ENCODE peak calls at places on chromosomes 4 and X, in six cellular contexts. One of them, this sample, is unnamed.

GRCh38 chrX:154458954-154459829 is 1.1 kb downstream of the PLXNA3 start:
- DNase-seq in uterus: no peak
- DNase-seq in A549: no peak
- DNase-seq in body of pancreas: peak
- DNase-seq in prostate gland: peak
- DNase-seq in endothelial cell of umbilical vein: no peak
- DNase-seq in this sample: peak

GRCh38 chr4:6268650-6269399 is 825 bp upstream of the WFS1 start:
- DNase-seq in prostate gland: no peak
- DNase-seq in endothelial cell of umbilical vein: no peak
- DNase-seq in body of pancreas: no peak
- DNase-seq in A549: no peak
- DNase-seq in uterus: no peak
- DNase-seq in this sample: no peak

GRCh38 chr4:138181288-138181687 is 60.9 kb downstream of the SLC7A11 start:
- DNase-seq in endothelial cell of umbilical vein: no peak
- DNase-seq in prostate gland: no peak
- DNase-seq in body of pancreas: no peak
- DNase-seq in uterus: peak
- DNase-seq in A549: no peak
- DNase-seq in this sample: no peak

GRCh38 chr4:43456383-43456782 is 563.9 kb downstream of the GRXCR1 start:
- DNase-seq in prostate gland: no peak
- DNase-seq in uterus: no peak
- DNase-seq in endothelial cell of umbilical vein: peak
- DNase-seq in body of pancreas: no peak
- DNase-seq in A549: no peak
- DNase-seq in this sample: no peak

GRCh38 chr4:18057821-18058533 is 36.4 kb upstream of the LCORL start:
- DNase-seq in endothelial cell of umbilical vein: no peak
- DNase-seq in uterus: no peak
- DNase-seq in A549: no peak
- DNase-seq in body of pancreas: no peak
- DNase-seq in prostate gland: no peak
- DNase-seq in this sample: no peak

GRCh38 chr4:85784947-85785346 is 310.0 kb downstream of the ARHGAP24 start:
- DNase-seq in prostate gland: no peak
- DNase-seq in A549: no peak
- DNase-seq in uterus: no peak
- DNase-seq in endothelial cell of umbilical vein: no peak
- DNase-seq in body of pancreas: no peak
- DNase-seq in this sample: no peak

GRCh38 chrX:124028177-124028576 is 66.7 kb downstream of the STAG2 start:
- DNase-seq in uterus: no peak
- DNase-seq in prostate gland: no peak
- DNase-seq in endothelial cell of umbilical vein: no peak
- DNase-seq in body of pancreas: no peak
- DNase-seq in A549: no peak
- DNase-seq in this sample: no peak

GRCh38 chr4:26028793-26029511 is 114.9 kb downstream of the SMIM20 start:
- DNase-seq in prostate gland: peak
- DNase-seq in uterus: peak
- DNase-seq in body of pancreas: peak
- DNase-seq in A549: no peak
- DNase-seq in endothelial cell of umbilical vein: peak
- DNase-seq in this sample: peak

GRCh38 chr4:16496501-16496900 is 270.2 kb upstream of the TAPT1 start:
- DNase-seq in A549: no peak
- DNase-seq in uterus: no peak
- DNase-seq in endothelial cell of umbilical vein: peak
- DNase-seq in body of pancreas: no peak
- DNase-seq in prostate gland: no peak
- DNase-seq in this sample: no peak

GRCh38 chr4:183905593-183906485 is 732 bp downstream of the STOX2 start:
- DNase-seq in A549: peak
- DNase-seq in endothelial cell of umbilical vein: peak
- DNase-seq in uterus: peak
- DNase-seq in body of pancreas: peak
- DNase-seq in prostate gland: peak
- DNase-seq in this sample: no peak

GRCh38 chr4:91279899-91280298 is 1023.9 kb upstream of the GRID2 start:
- DNase-seq in prostate gland: no peak
- DNase-seq in uterus: no peak
- DNase-seq in endothelial cell of umbilical vein: no peak
- DNase-seq in body of pancreas: no peak
- DNase-seq in A549: no peak
- DNase-seq in this sample: no peak

GRCh38 chrX:132181364-132181763 is 37.9 kb downstream of the RAP2C start:
- DNase-seq in uterus: peak
- DNase-seq in endothelial cell of umbilical vein: no peak
- DNase-seq in A549: no peak
- DNase-seq in body of pancreas: peak
- DNase-seq in prostate gland: peak
- DNase-seq in this sample: no peak

GRCh38 chr4:177308125-177308524 is 1.5 kb upstream of the NEIL3 start:
- DNase-seq in prostate gland: no peak
- DNase-seq in uterus: no peak
- DNase-seq in A549: no peak
- DNase-seq in body of pancreas: no peak
- DNase-seq in endothelial cell of umbilical vein: no peak
- DNase-seq in this sample: no peak

GRCh38 chr4:89837385-89837995 is 529 bp upstream of the SNCA start:
- DNase-seq in body of pancreas: peak
- DNase-seq in A549: peak
- DNase-seq in uterus: no peak
- DNase-seq in prostate gland: peak
- DNase-seq in endothelial cell of umbilical vein: peak
- DNase-seq in this sample: peak

GRCh38 chr4:8278421-8279287 is 9.1 kb downstream of the HTRA3 start:
- DNase-seq in prostate gland: no peak
- DNase-seq in body of pancreas: no peak
- DNase-seq in A549: peak
- DNase-seq in endothelial cell of umbilical vein: peak
- DNase-seq in uterus: peak
- DNase-seq in this sample: no peak

GRCh38 chrX:10649286-10649685 is 28.9 kb upstream of the MID1 start:
- DNase-seq in body of pancreas: no peak
- DNase-seq in uterus: no peak
- DNase-seq in A549: no peak
- DNase-seq in prostate gland: no peak
- DNase-seq in endothelial cell of umbilical vein: no peak
- DNase-seq in this sample: no peak

DNA sequence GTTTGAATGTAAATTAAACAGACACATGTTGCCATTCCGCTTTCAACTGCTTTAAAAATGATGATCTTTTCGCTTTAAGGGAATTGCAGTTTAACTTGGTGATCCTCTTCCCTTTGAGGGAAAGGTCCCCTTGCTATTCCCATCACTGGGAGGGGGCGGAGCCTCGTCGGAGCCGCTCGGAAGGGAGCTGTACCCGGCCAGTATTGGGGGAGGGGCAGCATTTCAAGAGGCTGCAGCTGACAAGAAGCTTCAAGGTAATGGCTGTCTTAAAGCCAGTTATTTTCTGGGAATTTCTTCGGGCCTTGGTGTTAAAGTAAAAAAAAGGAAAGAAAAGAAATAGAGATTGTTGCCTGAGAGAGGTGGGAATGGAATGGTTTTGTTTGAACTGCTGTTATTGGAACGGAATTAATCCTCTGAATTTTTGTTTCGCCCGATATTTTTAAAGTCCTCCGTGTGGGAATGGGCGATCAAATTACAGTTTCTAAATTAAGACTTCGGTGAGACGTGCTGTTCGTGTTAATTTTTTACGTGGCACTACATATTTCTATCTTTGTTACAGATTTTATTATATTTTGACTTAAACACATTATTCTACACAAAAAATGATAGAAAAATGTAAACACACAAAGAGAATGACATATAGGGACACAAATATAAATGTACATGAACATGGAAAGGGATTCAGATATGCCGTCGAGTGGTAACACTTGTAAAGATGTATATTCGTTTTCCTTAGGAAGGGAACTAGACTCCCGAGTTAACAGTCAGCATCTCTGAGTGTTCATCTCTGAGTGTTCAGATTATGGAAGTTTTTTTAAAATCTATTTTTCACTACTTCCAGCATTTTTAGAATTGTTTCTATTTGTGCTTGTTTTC is 9.2 kb downstream of the PWWP3B start:
- DNase-seq in prostate gland: peak
- DNase-seq in endothelial cell of umbilical vein: no peak
- DNase-seq in A549: no peak
- DNase-seq in uterus: peak
- DNase-seq in body of pancreas: peak
- DNase-seq in this sample: no peak
- H3K4me3 ChIP-seq in prostate gland: no peak
- H3K4me3 ChIP-seq in endothelial cell of umbilical vein: no peak
- H3K4me3 ChIP-seq in A549: no peak
- H3K4me3 ChIP-seq in uterus: peak
- H3K4me3 ChIP-seq in body of pancreas: no peak
- H3K4me3 ChIP-seq in this sample: no peak

DNA sequence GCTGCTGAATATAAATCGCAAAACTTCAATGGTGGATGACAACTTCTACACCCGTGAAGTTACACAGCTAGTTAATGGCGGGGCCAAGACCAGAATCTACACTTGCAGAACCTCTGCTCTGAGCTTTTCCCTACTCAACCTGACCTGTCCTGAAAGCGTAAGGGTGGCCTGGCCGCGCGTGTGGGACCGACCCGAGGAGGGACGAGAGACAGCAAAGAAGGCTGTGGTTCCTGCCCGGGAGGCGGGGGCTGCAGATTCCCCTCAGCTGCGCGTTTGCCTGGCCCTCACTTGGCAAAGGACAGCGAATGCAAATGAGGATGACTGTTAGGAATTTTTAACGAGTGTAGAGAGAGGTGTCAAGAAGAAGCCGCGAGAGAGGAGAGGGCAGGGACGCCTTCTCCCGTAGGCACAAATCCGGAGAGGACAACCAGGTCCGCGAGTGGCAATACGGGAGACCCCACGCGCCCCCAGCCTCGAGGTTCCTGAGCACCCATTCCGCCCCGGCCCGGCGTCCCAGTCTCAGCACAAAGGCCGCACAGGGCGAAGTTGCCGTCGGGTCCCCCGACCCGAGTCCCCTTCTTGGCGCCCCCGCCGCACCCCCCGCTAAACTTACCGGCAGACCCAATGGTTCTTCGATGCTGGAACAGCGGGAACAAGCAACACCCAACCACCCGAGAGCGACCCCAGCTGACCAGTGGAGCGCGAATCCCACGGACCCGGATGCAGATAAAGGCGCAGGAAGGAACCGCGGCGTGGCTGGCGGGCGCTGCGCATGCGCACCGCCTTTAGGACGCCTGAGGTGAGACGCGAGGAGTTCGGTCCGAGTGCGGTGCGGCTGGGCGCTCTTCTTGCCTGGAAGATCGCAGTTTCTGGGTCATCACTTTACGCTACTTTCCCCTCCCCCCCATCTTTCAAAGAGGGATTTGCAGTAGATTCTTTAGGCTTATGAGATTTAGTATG is at the start of gene GNPDA2:
- DNase-seq in uterus: peak
- DNase-seq in body of pancreas: peak
- DNase-seq in prostate gland: peak
- DNase-seq in endothelial cell of umbilical vein: peak
- DNase-seq in A549: peak
- DNase-seq in this sample: peak
- TF ChIP-seq POLR2A in uterus: peak
- TF ChIP-seq POLR2A in body of pancreas: peak
- TF ChIP-seq POLR2A in prostate gland: peak
- TF ChIP-seq POLR2A in endothelial cell of umbilical vein: peak
- TF ChIP-seq POLR2A in A549: peak
- TF ChIP-seq POLR2A in this sample: no peak

DNA sequence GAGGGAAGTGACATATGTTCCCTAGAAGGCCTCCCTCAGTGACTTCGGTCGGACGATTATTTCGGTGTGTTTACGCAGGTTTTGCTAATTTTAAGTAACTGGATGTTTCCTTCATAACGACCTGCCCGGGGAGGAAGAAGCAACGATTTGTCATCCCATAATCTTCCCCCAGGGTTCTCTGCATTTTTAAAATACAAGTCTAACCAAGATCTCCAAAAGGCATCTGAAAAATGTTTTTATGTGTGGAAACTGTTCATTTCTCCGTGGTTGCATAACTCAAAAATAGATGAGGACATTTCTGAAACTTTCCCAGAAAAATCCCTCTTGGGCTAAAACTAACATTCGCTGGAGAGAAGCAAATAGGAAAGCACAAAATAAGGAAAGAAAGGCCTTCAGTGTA is 195.4 kb downstream of the SHOX start:
- DNase-seq in uterus: no peak
- DNase-seq in endothelial cell of umbilical vein: no peak
- DNase-seq in prostate gland: no peak
- DNase-seq in body of pancreas: no peak
- DNase-seq in A549: no peak
- DNase-seq in this sample: no peak
- H3K4me3 ChIP-seq in uterus: no peak
- H3K4me3 ChIP-seq in endothelial cell of umbilical vein: no peak
- H3K4me3 ChIP-seq in prostate gland: no peak
- H3K4me3 ChIP-seq in body of pancreas: no peak
- H3K4me3 ChIP-seq in A549: no peak
- H3K4me3 ChIP-seq in this sample: no peak

DNA sequence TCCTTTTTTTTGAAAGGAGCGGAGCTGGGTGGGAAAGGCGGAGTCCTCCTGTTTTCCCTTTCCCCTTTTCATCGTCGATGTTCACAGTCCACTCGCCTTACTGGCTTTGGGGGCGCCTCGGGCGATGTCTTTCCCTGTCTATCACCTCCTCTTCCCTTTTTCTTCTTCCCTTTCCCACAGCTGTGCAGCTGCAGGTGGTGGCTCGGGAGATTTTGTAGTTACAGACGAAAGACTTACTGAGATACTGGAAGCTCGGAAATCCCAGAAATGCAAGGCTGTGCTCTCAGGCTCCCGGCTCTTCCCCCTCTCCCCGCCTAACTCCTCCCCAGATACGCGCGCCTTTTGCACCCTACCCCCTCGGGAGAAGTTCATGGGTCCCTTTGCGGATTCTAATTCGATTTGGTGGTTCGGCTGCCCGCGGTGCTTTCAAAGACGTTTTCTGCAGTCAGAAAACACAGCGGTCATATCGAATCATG is 1.3 kb downstream of the SEPTIN11 start:
- DNase-seq in A549: peak
- DNase-seq in endothelial cell of umbilical vein: peak
- DNase-seq in uterus: no peak
- DNase-seq in prostate gland: peak
- DNase-seq in body of pancreas: no peak
- DNase-seq in this sample: peak
- TF ChIP-seq POLR2A in A549: no peak
- TF ChIP-seq POLR2A in endothelial cell of umbilical vein: peak
- TF ChIP-seq POLR2A in uterus: no peak
- TF ChIP-seq POLR2A in prostate gland: no peak
- TF ChIP-seq POLR2A in body of pancreas: no peak
- TF ChIP-seq POLR2A in this sample: no peak

GRCh38 chrX:103613362-103613761 is 5.6 kb downstream of the TCEAL3 start:
- DNase-seq in uterus: no peak
- DNase-seq in endothelial cell of umbilical vein: no peak
- DNase-seq in body of pancreas: no peak
- DNase-seq in A549: no peak
- DNase-seq in prostate gland: no peak
- DNase-seq in this sample: no peak
- H3K4me3 ChIP-seq in uterus: no peak
- H3K4me3 ChIP-seq in endothelial cell of umbilical vein: no peak
- H3K4me3 ChIP-seq in body of pancreas: no peak
- H3K4me3 ChIP-seq in A549: no peak
- H3K4me3 ChIP-seq in prostate gland: no peak
- H3K4me3 ChIP-seq in this sample: no peak

GRCh38 chr4:151362404-151363164 is 37.2 kb upstream of the SH3D19 start:
- DNase-seq in endothelial cell of umbilical vein: peak
- DNase-seq in prostate gland: peak
- DNase-seq in A549: peak
- DNase-seq in uterus: peak
- DNase-seq in body of pancreas: peak
- DNase-seq in this sample: peak
- TF ChIP-seq POLR2A in endothelial cell of umbilical vein: no peak
- TF ChIP-seq POLR2A in prostate gland: no peak
- TF ChIP-seq POLR2A in A549: no peak
- TF ChIP-seq POLR2A in uterus: no peak
- TF ChIP-seq POLR2A in body of pancreas: no peak
- TF ChIP-seq POLR2A in this sample: no peak

This sample was measured in Peyer's patch.